ENCODE peak calls at places on chromosomes 3 and 15, in eight cellular contexts. D is OCI-LY7; P is heart right ventricle; Z is PC-3; Q is CD8-positive, alpha-beta memory T cell; T is SJSA1; C is cardiac muscle cell; R is SK-N-MC. K is an unnamed sample.

GRCh38 chr3:55687526-55687925 is 200.4 kb upstream of the WNT5A start:
- DNase-seq in D (peak; percentile 62), P (no peak), Z (no peak), Q (no peak), T (no peak), C (no peak), R (no peak), K (no peak)

GRCh38 chr15:29124581-29125381 is 144.8 kb downstream of the NSMCE3 start:
- DNase-seq in D (no peak), P (no peak), Z (peak; percentile 28), Q (no peak), T (no peak), C (peak; percentile 9), R (no peak), K (peak; percentile 17)

GRCh38 chr3:120450914-120451669 is at the start of gene FSTL1:
- DNase-seq in D (no peak), P (peak; percentile 73), Z (peak; percentile 45), Q (no peak), T (peak; percentile 74), C (peak; percentile 81), R (no peak), K (peak; percentile 79)

GRCh38 chr3:134419214-134419965 is 45.1 kb upstream of the AMOTL2 start:
- DNase-seq in D (no peak), P (no peak), Z (no peak), Q (no peak), T (no peak), C (no peak), R (no peak), K (peak; percentile 45)

GRCh38 chr15:91515188-91515754 is 338.2 kb upstream of the SLCO3A1 start:
- DNase-seq in D (no peak), P (peak; percentile 44), Z (peak; percentile 80), Q (no peak), T (peak; percentile 30), C (peak; percentile 82), R (no peak), K (no peak)

GRCh38 chr3:112043621-112044201 is 9.2 kb downstream of the TMPRSS7 start:
- DNase-seq in D (peak; percentile 88), P (peak; percentile 46), Z (peak; percentile 85), Q (peak; percentile 22), T (peak; percentile 49), C (peak; percentile 87), R (peak; percentile 18), K (peak; percentile 68)

GRCh38 chr3:98532709-98533571 is 1.2 kb downstream of the GPR15 start:
- DNase-seq in D (peak; percentile 35), P (no peak), Z (no peak), Q (no peak), T (no peak), C (no peak), R (no peak), K (no peak)

GRCh38 chr15:83206971-83207621 is 527 bp downstream of the HDGFL3 start:
- DNase-seq in D (peak; percentile 49), P (peak; percentile 24), Z (peak; percentile 25), Q (no peak), T (peak; percentile 65), C (peak; percentile 48), R (no peak), K (peak; percentile 52)

GRCh38 chr15:81504170-81504905 is 130.3 kb upstream of the TMC3 start:
- DNase-seq in D (no peak), P (no peak), Z (peak; percentile 55), Q (no peak), T (no peak), C (peak; percentile 63), R (no peak), K (no peak)

GRCh38 chr3:87320748-87321634 is 44.6 kb upstream of the POU1F1 start:
- DNase-seq in D (no peak), P (no peak), Z (peak; percentile 53), Q (no peak), T (no peak), C (no peak), R (no peak), K (peak; percentile 80)

GRCh38 chr3:45994661-45995369 is 809 bp downstream of the FYCO1 start:
- DNase-seq in D (peak; percentile 38), P (no peak), Z (peak; percentile 23), Q (peak; percentile 65), T (no peak), C (no peak), R (no peak), K (peak; percentile 53)

GRCh38 chr3:188507244-188507720 is 353.3 kb downstream of the LPP start:
- DNase-seq in D (peak; percentile 13), P (no peak), Z (no peak), Q (no peak), T (peak; percentile 86), C (peak; percentile 95), R (peak; percentile 92), K (no peak)

GRCh38 chr3:15782429-15782828 is 15.3 kb downstream of the ANKRD28 start:
- DNase-seq in D (no peak), P (no peak), Z (no peak), Q (no peak), T (no peak), C (no peak), R (no peak), K (no peak)

GRCh38 chr3:78868570-78868969 is 899.2 kb downstream of the ROBO1 start:
- DNase-seq in D (no peak), P (no peak), Z (no peak), Q (no peak), T (no peak), C (no peak), R (no peak), K (no peak)

GRCh38 chr3:14915636-14916222 is 31.7 kb upstream of the NR2C2 start:
- DNase-seq in D (peak; percentile 8), P (no peak), Z (no peak), Q (no peak), T (no peak), C (peak; percentile 7), R (no peak), K (no peak)

GRCh38 chr3:159031280-159031679 is 229.4 kb downstream of the MFSD1 start:
- DNase-seq in D (no peak), P (no peak), Z (no peak), Q (no peak), T (no peak), C (no peak), R (no peak), K (no peak)

GRCh38 chr3:58464875-58465274 is 27.0 kb upstream of the KCTD6 start:
- DNase-seq in D (peak; percentile 21), P (no peak), Z (peak; percentile 24), Q (no peak), T (no peak), C (no peak), R (no peak), K (no peak)

GRCh38 chr3:100850721-100851120 is 141.4 kb downstream of the TFG start:
- DNase-seq in D (no peak), P (no peak), Z (peak; percentile 46), Q (no peak), T (no peak), C (no peak), R (no peak), K (no peak)

GRCh38 chr3:31589228-31589627 is 56.5 kb downstream of the STT3B start:
- DNase-seq in D (no peak), P (no peak), Z (no peak), Q (no peak), T (no peak), C (no peak), R (no peak), K (no peak)

GRCh38 chr3:184345678-184346144 is 8.3 kb downstream of the FAM131A start:
- DNase-seq in D (peak; percentile 44), P (peak; percentile 67), Z (peak; percentile 86), Q (no peak), T (peak; percentile 69), C (peak; percentile 61), R (no peak), K (no peak)

GRCh38 chr3:44555753-44556152 is 760 bp downstream of the ZKSCAN7 start:
- DNase-seq in D (no peak), P (no peak), Z (no peak), Q (no peak), T (peak; percentile 12), C (peak; percentile 10), R (no peak), K (no peak)
- H3K9me3 ChIP-seq in D (no peaks in the 10 kb centered on the region), P (no peaks in the 10 kb centered on the region), Z (no peaks in the 10 kb centered on the region), Q (no peaks in the 10 kb centered on the region), T (peaks cover 5% of the 10 kb centered on the region), C (no peaks in the 10 kb centered on the region), R (no peaks in the 10 kb centered on the region), K (peaks cover 1% of the 10 kb centered on the region)

GRCh38 chr3:13091898-13092620 is 18.8 kb upstream of the IQSEC1 start:
- DNase-seq in D (peak; percentile 81), P (peak; percentile 89), Z (peak; percentile 95), Q (peak; percentile 69), T (peak; percentile 28), C (peak; percentile 79), R (peak; percentile 10), K (peak; percentile 80)
- H3K27ac ChIP-seq in D (no peak overlapping the region), P (peak overlapping the region; percentile 31), Z (peak overlapping the region; percentile 83), Q (no peak overlapping the region), T (no peak overlapping the region), C (no peak overlapping the region), R (no peak overlapping the region), K (no peak overlapping the region)

GRCh38 chr15:40511093-40511471 is 40.3 kb downstream of the CHST14 start:
- DNase-seq in D (peak; percentile 9), P (no peak), Z (no peak), Q (no peak), T (no peak), C (peak; percentile 14), R (no peak), K (no peak)

GRCh38 chr15:40510201-40510600 is 39.4 kb downstream of the CHST14 start:
- DNase-seq in D (no peak), P (no peak), Z (no peak), Q (no peak), T (no peak), C (peak; percentile 33), R (no peak), K (no peak)

GRCh38 chr15:40508216-40508615 is 37.4 kb downstream of the CHST14 start:
- DNase-seq in D (no peak), P (no peak), Z (no peak), Q (no peak), T (no peak), C (no peak), R (no peak), K (no peak)

GRCh38 chr15:40512440-40512839 is 41.7 kb downstream of the CHST14 start:
- DNase-seq in D (no peak), P (no peak), Z (no peak), Q (no peak), T (no peak), C (no peak), R (no peak), K (no peak)

GRCh38 chr15:40511472-40512133 is 40.8 kb downstream of the CHST14 start:
- DNase-seq in D (no peak), P (peak; percentile 73), Z (peak; percentile 72), Q (no peak), T (no peak), C (peak; percentile 63), R (no peak), K (peak; percentile 10)
- H3K4me3 ChIP-seq in D (peak overlapping the region; percentile 44), P (peak overlapping the region; percentile 59), Z (peak overlapping the region; percentile 67), Q (peak overlapping the region; percentile 36), T (peak overlapping the region; percentile 29), C (peak overlapping the region; percentile 13), R (no peak overlapping the region), K (peak overlapping the region; percentile 48)

DNA sequence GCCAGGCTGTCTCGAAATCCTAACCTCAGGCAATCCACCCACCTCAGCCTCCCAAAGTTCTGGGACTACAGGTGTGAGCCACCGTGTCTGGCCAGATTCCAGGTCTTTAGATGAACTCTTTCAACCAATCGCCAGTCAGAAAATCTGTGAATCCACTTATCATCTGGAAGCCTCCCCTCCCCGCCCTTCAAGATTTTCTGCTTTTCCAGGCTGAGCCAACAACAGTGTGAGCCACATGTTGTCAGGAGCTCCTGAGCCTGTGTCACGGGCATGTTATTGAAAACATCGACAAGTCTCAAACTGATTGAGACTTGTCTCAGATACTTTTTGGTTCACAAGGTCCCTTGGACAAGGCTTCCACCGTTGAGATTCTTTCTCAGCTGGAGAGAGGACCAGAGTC is 52.0 kb upstream of the TRPM1 start:
- DNase-seq in D (no peak), P (no peak), Z (no peak), Q (no peak), T (no peak), C (no peak), R (no peak), K (no peak)
- H3K9me3 ChIP-seq in D (no peaks in the 10 kb centered on the region), P (no peaks in the 10 kb centered on the region), Z (no peaks in the 10 kb centered on the region), Q (no peaks in the 10 kb centered on the region), T (no peaks in the 10 kb centered on the region), C (no peaks in the 10 kb centered on the region), R (no peaks in the 10 kb centered on the region), K (no peaks in the 10 kb centered on the region)